ENCODE peak calls at places on chromosome 21, in four cellular contexts. R is adrenal gland, J is endothelial cell of umbilical vein, F is GM12878. M is an unnamed sample.

GRCh38 chr21:45670731-45671130 is 27.2 kb downstream of the PCBP3 start:
- DNase-seq in R (no peak), J (no peak), F (no peak), M (no peak)

GRCh38 chr21:31909153-31909771 is 36.4 kb downstream of the HUNK start:
- DNase-seq in F (no peak), R (no peak), J (no peak), M (no peak)

GRCh38 chr21:45423201-45423955 is 18.4 kb downstream of the COL18A1 start:
- DNase-seq in F (no peak), J (no peak), R (no peak), M (no peak)

GRCh38 chr21:27776925-27777553 is 810.2 kb upstream of the ADAMTS5 start:
- DNase-seq in J (no peak), R (no peak), F (no peak), M (no peak)

GRCh38 chr21:28916150-28916893 is 76.4 kb downstream of the LTN1 start:
- DNase-seq in R (no peak), J (no peak), F (no peak), M (no peak)

GRCh38 chr21:34743831-34744230 is 75.0 kb downstream of the CLIC6 start:
- DNase-seq in J (no peak), R (no peak), F (no peak), M (no peak)

GRCh38 chr21:46060596-46061061 is 37.3 kb upstream of the COL6A2 start:
- DNase-seq in J (no peak), F (no peak), R (no peak), M (no peak)

GRCh38 chr21:46472246-46472645 is 13.6 kb downstream of the DIP2A start:
- DNase-seq in R (no peak), J (peak; percentile 71), F (no peak), M (no peak)

GRCh38 chr21:29105218-29105617 is 25.2 kb upstream of the MAP3K7CL start:
- DNase-seq in R (no peak), J (no peak), F (no peak), M (no peak)

GRCh38 chr21:29025328-29025713 is 853 bp downstream of the USP16 start:
- DNase-seq in J (no peak), R (no peak), F (no peak), M (peak; percentile 39)

GRCh38 chr21:14382486-14382834 is 486 bp downstream of the HSPA13 start:
- DNase-seq in J (no peak), F (no peak), R (no peak), M (peak; percentile 89)

GRCh38 chr21:38985423-38986378 is 180.0 kb downstream of the ETS2 start:
- DNase-seq in R (peak; percentile 53), F (peak; percentile 12), J (no peak), M (peak; percentile 97)

GRCh38 chr21:32978346-32979270 is 47.1 kb upstream of the OLIG2 start:
- DNase-seq in R (no peak), J (no peak), F (no peak), M (no peak)

GRCh38 chr21:34196996-34197395 is 123.6 kb downstream of the MRPS6 start:
- DNase-seq in R (no peak), J (no peak), F (no peak), M (no peak)

GRCh38 chr21:45644041-45644906 is 749 bp downstream of the PCBP3 start:
- DNase-seq in R (peak; percentile 33), J (no peak), F (no peak), M (no peak)

GRCh38 chr21:45363921-45364463 is 41.0 kb upstream of the COL18A1 start:
- DNase-seq in F (peak; percentile 8), R (peak; percentile 83), J (peak; percentile 99), M (peak; percentile 82)

GRCh38 chr21:32411366-32412161 is 942 bp upstream of the EVA1C start:
- DNase-seq in J (peak; percentile 57), F (no peak), R (peak; percentile 79), M (peak; percentile 86)

GRCh38 chr21:45894107-45894810 is 87.3 kb upstream of the COL6A1 start:
- DNase-seq in J (no peak), R (no peak), F (no peak), M (no peak)

GRCh38 chr21:33947451-33948095 is 32.0 kb upstream of the ATP5PO start:
- DNase-seq in R (peak; percentile 80), F (peak; percentile 83), J (peak; percentile 95), M (peak; percentile 45)

GRCh38 chr21:45580181-45580575 is 37.9 kb upstream of the SLC19A1 start:
- DNase-seq in R (peak; percentile 13), F (no peak), J (no peak), M (no peak)

GRCh38 chr21:38256599-38257302 is at the start of gene KCNJ15:
- DNase-seq in J (no peak), F (no peak), R (no peak), M (no peak)

GRCh38 chr21:31731112-31731801 is 661 bp downstream of the SCAF4 start:
- DNase-seq in J (no peak), F (no peak), R (peak; percentile 58), M (peak; percentile 70)

GRCh38 chr21:37915516-37915915 is 741 bp downstream of the KCNJ6 start:
- DNase-seq in F (no peak), R (no peak), J (no peak), M (no peak)

GRCh38 chr21:18424250-18424649 is 20.7 kb upstream of the TMPRSS15 start:
- DNase-seq in R (no peak), F (no peak), J (no peak), M (no peak)

GRCh38 chr21:38249879-38250278 is 6.9 kb upstream of the KCNJ15 start:
- DNase-seq in R (no peak), J (no peak), F (no peak), M (no peak)

GRCh38 chr21:39657091-39657689 is 44.5 kb downstream of the B3GALT5 start:
- DNase-seq in J (no peak), R (no peak), F (no peak), M (no peak)

GRCh38 chr21:33185852-33186251 is 43.9 kb upstream of the IFNAR2 start:
- DNase-seq in F (no peak), R (no peak), J (no peak), M (no peak)

GRCh38 chr21:45993210-45994085 is 11.9 kb downstream of the COL6A1 start:
- DNase-seq in R (peak; percentile 12), J (no peak), F (no peak), M (no peak)

GRCh38 chr21:31326478-31327247 is 17.4 kb downstream of the TIAM1 start:
- DNase-seq in J (no peak), F (peak; percentile 95), R (no peak), M (no peak)

GRCh38 chr21:22764222-22764621 is 1766.0 kb downstream of the NCAM2 start:
- DNase-seq in F (no peak), R (no peak), J (no peak), M (no peak)

GRCh38 chr21:33544451-33544850 is 1.6 kb downstream of the SON start:
- DNase-seq in F (no peak), R (no peak), J (no peak), M (no peak)

GRCh38 chr21:45971487-45972352 is 9.8 kb upstream of the COL6A1 start:
- DNase-seq in J (no peak), F (no peak), R (no peak), M (no peak)

GRCh38 chr21:45998871-45999580 is 17.5 kb downstream of the COL6A1 start:
- DNase-seq in R (no peak), J (no peak), F (no peak), M (no peak)

GRCh38 chr21:21367583-21367982 is 369.4 kb downstream of the NCAM2 start:
- DNase-seq in R (no peak), F (no peak), J (no peak), M (no peak)

GRCh38 chr21:33856893-33857527 is 58.6 kb downstream of the ATP5PO start:
- DNase-seq in R (peak; percentile 50), F (no peak), J (no peak), M (no peak)

GRCh38 chr21:46161180-46161799 is 5.9 kb upstream of the FTCD start:
- DNase-seq in F (no peak), J (no peak), R (no peak), M (no peak)

GRCh38 chr21:39556176-39556575 is 56.6 kb upstream of the B3GALT5 start:
- DNase-seq in R (no peak), F (no peak), J (no peak), M (no peak)

GRCh38 chr21:30340714-30341573 is 3.5 kb upstream of the KRTAP27-1 start:
- DNase-seq in J (no peak), F (no peak), R (peak; percentile 35), M (peak; percentile 36)

GRCh38 chr21:34558960-34559631 is 47.1 kb upstream of the KCNE1 start:
- DNase-seq in J (no peak), R (no peak), F (no peak), M (no peak)

DNA sequence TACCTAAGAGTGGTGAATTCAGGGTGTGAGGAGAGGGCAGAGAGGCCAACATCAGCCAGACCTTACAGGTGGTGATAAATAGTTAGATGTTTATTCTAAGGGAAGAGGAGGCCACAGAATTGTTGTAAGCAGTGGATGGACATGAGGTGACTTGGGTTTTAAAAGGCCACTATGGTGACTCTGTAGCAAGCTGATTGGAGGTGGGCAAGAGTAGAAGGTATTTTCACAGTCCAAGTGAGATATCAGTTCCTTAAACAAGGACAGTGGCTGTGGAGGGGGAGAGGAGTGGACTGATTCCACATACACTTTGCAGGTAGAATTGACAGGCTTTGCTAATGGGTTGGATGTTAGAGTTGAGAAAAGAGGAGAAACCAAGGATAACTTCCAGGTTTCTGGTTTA is 60.8 kb upstream of the CLDN14 start:
- DNase-seq in F (no peak), J (no peak), R (no peak), M (no peak)
- TF ChIP-seq POLR2A in F (no peak), J (no peak), R (no peak), M (no peak)

GRCh38 chr21:36860736-36861594 is 105.5 kb downstream of the HLCS start:
- DNase-seq in F (no peak), J (peak; percentile 62), R (no peak), M (peak; percentile 55)
- TF ChIP-seq POLR2A in F (no peak), J (no peak), R (no peak), M (no peak)

DNA sequence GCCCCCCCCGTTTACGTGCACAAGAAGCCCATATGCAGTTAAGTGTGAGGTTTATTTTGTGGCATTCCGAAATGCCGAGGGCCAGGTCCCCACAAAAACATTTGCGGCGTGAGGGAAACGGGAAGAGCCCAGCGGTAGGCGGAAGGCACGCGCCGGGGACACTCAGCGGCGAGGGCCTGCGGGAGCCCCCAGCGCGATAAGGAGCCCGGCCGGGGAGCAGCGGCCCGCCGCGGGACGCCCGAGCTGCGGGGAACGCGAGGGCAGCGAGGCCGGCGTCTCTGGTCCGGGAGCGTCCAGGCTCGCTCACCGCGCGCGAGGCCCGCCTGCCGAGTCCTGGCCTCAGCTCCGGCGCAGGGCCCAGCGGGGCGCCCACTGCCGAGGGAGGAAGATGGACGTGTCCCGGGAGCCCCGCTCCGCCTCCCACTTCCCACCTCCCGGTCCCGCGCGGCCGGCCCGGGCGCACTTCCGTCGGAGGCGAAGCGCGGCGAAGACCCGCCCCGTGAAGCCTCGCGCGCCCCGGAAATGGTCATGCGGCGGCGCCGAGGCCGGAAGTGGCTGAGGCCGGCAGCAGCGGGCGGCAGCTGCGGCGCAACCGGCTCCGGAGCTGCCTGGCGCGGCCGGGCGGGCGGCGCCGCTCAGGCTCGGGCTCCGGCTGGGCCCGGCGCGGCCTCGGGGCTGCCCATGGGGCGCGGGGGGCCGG is at the start of gene TRAPPC10:
- DNase-seq in J (peak; percentile 72), F (peak; percentile 30), R (peak; percentile 87), M (peak; percentile 93)
- TF ChIP-seq POLR2A in J (peak; percentile 90), F (peak; percentile 89), R (peak; percentile 88), M (peak; percentile 92)

DNA sequence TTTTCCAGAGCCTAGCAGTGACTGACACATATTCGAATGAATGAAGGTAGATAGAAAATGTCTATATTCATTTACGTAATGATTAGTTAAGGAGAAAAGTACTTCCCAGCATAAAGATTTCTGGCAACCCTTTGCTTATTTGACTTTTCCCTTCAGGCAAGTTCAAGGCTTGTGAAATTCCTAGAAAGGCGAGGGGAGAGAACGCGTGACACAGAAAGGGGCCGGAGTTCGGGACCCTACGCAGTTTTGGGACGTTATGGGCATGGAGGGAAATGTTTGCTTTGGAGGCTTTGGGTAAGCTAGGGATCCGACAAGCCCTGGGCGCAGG is 472 bp upstream of the USP25 start:
- DNase-seq in R (no peak), F (no peak), J (peak; percentile 54), M (no peak)
- TF ChIP-seq POLR2A in R (no peak), F (no peak), J (no peak), M (no peak)

M was measured in erythroblast.